ENCODE peak calls at places on chromosome 6, in six cellular contexts. X is cardiac muscle cell, D is spleen, B is lower lobe of right lung, Y is endodermal cell, M is left lung. W is an unnamed sample.
A peak's percentile ranks its signal among the peaks of the same experiment; 100 is the strongest.

GRCh38 chr6:56334937-56335336 is 87.6 kb upstream of the COL21A1 start:
- DNase-seq in D (no peak), X (peak; percentile 49), B (no peak), M (no peak), Y (no peak), W (peak; percentile 81)

GRCh38 chr6:163393923-163394322 is 20.6 kb upstream of the QKI start:
- DNase-seq in D (no peak), B (no peak), M (no peak), Y (no peak), X (no peak), W (no peak)

GRCh38 chr6:169233181-169233580 is 20.5 kb downstream of the THBS2 start:
- DNase-seq in D (no peak), M (no peak), B (no peak), X (no peak), Y (no peak), W (no peak)

GRCh38 chr6:6723792-6724318 is 135.3 kb downstream of the LY86 start:
- DNase-seq in Y (no peak), X (no peak), B (no peak), M (no peak), D (no peak), W (no peak)

GRCh38 chr6:19925533-19925932 is 88.4 kb downstream of the ID4 start:
- DNase-seq in D (no peak), B (no peak), X (no peak), M (no peak), Y (no peak), W (no peak)

GRCh38 chr6:19841181-19841580 is 4.0 kb downstream of the ID4 start:
- DNase-seq in X (peak; percentile 16), B (no peak), D (no peak), Y (no peak), M (no peak), W (no peak)

GRCh38 chr6:32968770-32969684 is 633 bp downstream of the BRD2 start:
- DNase-seq in X (peak; percentile 91), M (peak; percentile 75), Y (peak; percentile 95), D (peak; percentile 90), B (peak; percentile 83), W (peak; percentile 88)

GRCh38 chr6:75291744-75292143 is 7.2 kb upstream of the TMEM30A start:
- DNase-seq in D (no peak), X (no peak), M (no peak), Y (no peak), B (no peak), W (no peak)

GRCh38 chr6:169099411-169100202 is 154.0 kb downstream of the THBS2 start:
- DNase-seq in Y (peak; percentile 67), X (peak; percentile 43), B (no peak), D (no peak), M (no peak), W (peak; percentile 47)

GRCh38 chr6:68572525-68572924 is 62.6 kb upstream of the ADGRB3 start:
- DNase-seq in X (peak; percentile 16), B (no peak), M (no peak), D (no peak), Y (peak; percentile 87), W (peak; percentile 11)

GRCh38 chr6:34189806-34190503 is 44.1 kb upstream of the GRM4 start:
- DNase-seq in X (no peak), B (peak; percentile 66), D (peak; percentile 89), M (peak; percentile 44), Y (no peak), W (no peak)

GRCh38 chr6:124885171-124885570 is 77.1 kb upstream of the RNF217 start:
- DNase-seq in D (no peak), Y (no peak), B (no peak), M (no peak), X (no peak), W (no peak)

GRCh38 chr6:145886228-145886956 is 71.8 kb upstream of the FBXO30 start:
- DNase-seq in M (no peak), Y (no peak), B (no peak), D (no peak), X (no peak), W (peak; percentile 50)

GRCh38 chr6:132300323-132300949 is 100.8 kb downstream of the MOXD1 start:
- DNase-seq in X (peak; percentile 77), B (no peak), D (no peak), M (no peak), Y (peak; percentile 75), W (peak; percentile 57)

GRCh38 chr6:37502703-37503485 is 3.2 kb upstream of the CCDC167 start:
- DNase-seq in M (no peak), D (peak; percentile 72), Y (no peak), B (peak; percentile 16), X (no peak), W (no peak)

GRCh38 chr6:136920858-136921520 is 1.1 kb upstream of the SLC35D3 start:
- DNase-seq in D (no peak), X (peak; percentile 21), Y (peak; percentile 73), M (no peak), B (no peak), W (peak; percentile 28)

GRCh38 chr6:100775667-100776066 is 105.5 kb downstream of the ASCC3 start:
- DNase-seq in M (no peak), Y (no peak), B (no peak), X (peak; percentile 28), D (no peak), W (no peak)

GRCh38 chr6:161918154-161918553 is 644.3 kb upstream of the AGPAT4 start:
- DNase-seq in X (no peak), Y (no peak), D (no peak), M (no peak), B (no peak), W (peak; percentile 69)

GRCh38 chr6:71187136-71187535 is 101.5 kb upstream of the OGFRL1 start:
- DNase-seq in X (no peak), M (no peak), D (no peak), Y (no peak), B (no peak), W (no peak)

GRCh38 chr6:45742591-45742990 is 273.1 kb downstream of the CLIC5 start:
- DNase-seq in M (no peak), B (no peak), Y (no peak), D (no peak), X (no peak), W (no peak)

GRCh38 chr6:150289454-150290071 is 79.2 kb upstream of the IYD start:
- DNase-seq in B (no peak), X (no peak), D (no peak), M (no peak), Y (no peak), W (no peak)

GRCh38 chr6:119481981-119482380 is 132.4 kb upstream of the MAN1A1 start:
- DNase-seq in X (no peak), D (no peak), M (no peak), B (no peak), Y (no peak), W (no peak)

GRCh38 chr6:163356324-163356723 is 58.2 kb upstream of the QKI start:
- DNase-seq in Y (peak; percentile 71), B (peak; percentile 75), X (peak; percentile 87), D (no peak), M (peak; percentile 74), W (peak; percentile 77)

GRCh38 chr6:82441047-82441770 is 77.6 kb downstream of the TPBG start:
- DNase-seq in Y (no peak), B (no peak), D (no peak), X (no peak), M (no peak), W (no peak)

GRCh38 chr6:111576302-111576701 is 29.4 kb downstream of the TRAF3IP2 start:
- DNase-seq in X (peak; percentile 52), Y (no peak), B (no peak), M (no peak), D (no peak), W (no peak)

GRCh38 chr6:10556496-10557391 is 35.6 kb downstream of the GCNT2 start:
- DNase-seq in D (no peak), X (no peak), B (no peak), Y (peak; percentile 43), M (no peak), W (no peak)

GRCh38 chr6:56690519-56691200 is 48.0 kb upstream of the DST start:
- DNase-seq in X (peak; percentile 83), D (no peak), B (no peak), Y (no peak), M (no peak), W (peak; percentile 69)

GRCh38 chr6:29924731-29925130 is 17.6 kb upstream of the HLA-A start:
- DNase-seq in B (no peak), X (no peak), D (no peak), Y (no peak), M (no peak), W (no peak)

GRCh38 chr6:65123516-65123915 is 583.5 kb downstream of the EYS start:
- DNase-seq in M (no peak), B (no peak), X (peak; percentile 28), D (no peak), Y (no peak), W (no peak)
- H3K4me3 ChIP-seq in M (no peak overlapping the region), B (no peak overlapping the region), X (no peak overlapping the region), D (no peak overlapping the region), Y (no peak overlapping the region), W (no peak overlapping the region)

GRCh38 chr6:106892186-106892585 is 82.3 kb downstream of the CD24 start:
- DNase-seq in X (no peak), B (no peak), M (no peak), D (no peak), Y (no peak), W (no peak)

GRCh38 chr6:106899697-106900096 is 74.8 kb downstream of the CD24 start:
- DNase-seq in X (no peak), M (no peak), B (no peak), Y (no peak), D (no peak), W (no peak)

GRCh38 chr6:106894978-106895702 is 79.4 kb downstream of the CD24 start:
- DNase-seq in D (no peak), B (no peak), Y (no peak), M (no peak), X (peak; percentile 13), W (peak; percentile 5)

GRCh38 chr6:106897580-106897979 is 76.9 kb downstream of the CD24 start:
- DNase-seq in D (no peak), B (no peak), M (no peak), X (no peak), Y (no peak), W (no peak)

GRCh38 chr6:106895703-106896040 is 78.9 kb downstream of the CD24 start:
- DNase-seq in D (no peak), X (no peak), B (no peak), Y (no peak), M (no peak), W (no peak)
- H3K4me3 ChIP-seq in D (no peak overlapping the region), X (no peak overlapping the region), B (no peak overlapping the region), Y (no peak overlapping the region), M (no peak overlapping the region), W (no peak overlapping the region)

GRCh38 chr6:3023663-3024483 is 24.2 kb downstream of the NQO2 start:
- DNase-seq in X (peak; percentile 97), M (peak; percentile 94), B (peak; percentile 94), D (peak; percentile 98), Y (peak; percentile 88), W (peak; percentile 79)
- H3K4me3 ChIP-seq in X (no peak overlapping the region), M (peak overlapping the region; percentile 49), B (peak overlapping the region; percentile 65), D (peak overlapping the region; percentile 56), Y (peak overlapping the region; percentile 4), W (no peak overlapping the region)

DNA sequence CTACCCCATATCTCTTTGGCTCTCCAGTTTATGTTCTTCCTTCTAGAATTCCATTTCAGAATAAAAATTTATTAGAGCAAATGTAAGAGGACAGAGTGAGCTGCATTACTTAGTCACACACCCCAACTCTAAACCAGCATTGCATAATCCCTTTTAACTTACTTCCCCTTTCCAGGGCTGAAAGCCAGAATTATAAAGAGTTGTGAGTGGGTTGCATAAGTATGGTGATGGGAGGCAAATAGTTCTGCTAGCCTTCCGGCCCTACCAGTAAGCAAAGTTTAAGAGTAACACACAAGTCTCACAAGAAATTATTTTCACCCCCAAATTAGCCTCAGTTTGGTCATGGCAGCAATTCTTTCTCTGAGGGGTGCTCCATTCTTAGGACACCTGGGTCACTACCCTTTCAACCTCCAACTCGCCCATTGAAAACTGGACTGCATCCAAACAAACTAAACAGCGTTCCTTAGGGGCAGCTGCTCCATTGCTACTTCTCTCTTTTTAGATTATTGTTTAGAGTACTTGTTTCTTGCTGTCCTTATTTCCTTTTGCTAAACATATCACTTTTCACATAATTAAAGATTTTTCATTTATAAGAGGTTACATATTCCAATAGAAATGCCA is 1.6 kb downstream of the KIAA0408 start:
- DNase-seq in Y (no peak), B (no peak), X (peak; percentile 94), M (no peak), D (no peak), W (peak; percentile 64)
- H3K4me3 ChIP-seq in Y (no peak overlapping the region), B (peak overlapping the region; percentile 53), X (no peak overlapping the region), M (peak overlapping the region; percentile 39), D (no peak overlapping the region), W (no peak overlapping the region)